ENCODE peak calls at places on chromosome 11, in four cellular contexts. R, I, V and W are unnamed samples.

GRCh38 chr11:18171377-18172000 is 1.1 kb upstream of the MRGPRX4 start:
- DNase-seq in I (peak; percentile 53), V (peak; percentile 39), R (peak; percentile 45), W (peak; percentile 53)

GRCh38 chr11:96204721-96205459 is 138.1 kb downstream of the MAML2 start:
- DNase-seq in I (no peak), V (no peak), R (no peak), W (no peak)

GRCh38 chr11:40825435-40825834 is 634.0 kb downstream of the LRRC4C start:
- DNase-seq in V (no peak), I (no peak), R (no peak), W (no peak)

GRCh38 chr11:11302565-11302964 is 50.5 kb downstream of the CSNK2A3 start:
- DNase-seq in I (no peak), R (no peak), V (no peak), W (no peak)

GRCh38 chr11:63872833-63873201 is 33.9 kb downstream of the MARK2 start:
- DNase-seq in I (no peak), R (no peak), V (no peak), W (no peak)

GRCh38 chr11:74417379-74417804 is 19.2 kb upstream of the PGM2L1 start:
- DNase-seq in I (no peak), R (no peak), V (no peak), W (no peak)

GRCh38 chr11:35727140-35727539 is 64.6 kb downstream of the TRIM44 start:
- DNase-seq in R (no peak), V (no peak), I (no peak), W (no peak)

GRCh38 chr11:123707606-123708205 is 33.8 kb downstream of the ZNF202 start:
- DNase-seq in I (peak; percentile 42), V (peak; percentile 57), R (peak; percentile 60), W (peak; percentile 71)

GRCh38 chr11:12981879-12982531 is 27.1 kb upstream of the RASSF10 start:
- DNase-seq in R (peak; percentile 12), I (peak; percentile 3), V (no peak), W (no peak)

GRCh38 chr11:82462588-82462987 is 271.1 kb downstream of the FAM181B start:
- DNase-seq in I (no peak), R (no peak), V (no peak), W (no peak)

GRCh38 chr11:46916251-46916650 is 2.1 kb downstream of the LRP4 start:
- DNase-seq in V (no peak), R (no peak), I (no peak), W (no peak)

GRCh38 chr11:74255741-74256369 is 55.6 kb downstream of the P4HA3 start:
- DNase-seq in V (peak; percentile 72), R (peak; percentile 73), I (peak; percentile 42), W (peak; percentile 50)

GRCh38 chr11:61828629-61829407 is 718 bp downstream of the FADS2 start:
- DNase-seq in I (no peak), V (no peak), R (peak; percentile 42), W (peak; percentile 64)

GRCh38 chr11:15341587-15341986 is 226.9 kb downstream of the INSC start:
- DNase-seq in R (no peak), V (no peak), I (no peak), W (no peak)

GRCh38 chr11:47553417-47553746 is 450 bp upstream of the CELF1 start:
- DNase-seq in I (no peak), V (no peak), R (no peak), W (no peak)

GRCh38 chr11:79437981-79438630 is 2.7 kb downstream of the TENM4 start:
- DNase-seq in R (no peak), I (no peak), V (no peak), W (peak; percentile 40)

GRCh38 chr11:12745787-12746186 is 71.6 kb downstream of the TEAD1 start:
- DNase-seq in V (no peak), I (no peak), R (no peak), W (no peak)

GRCh38 chr11:65915821-65916251 is 3.0 kb downstream of the C11orf68 start:
- DNase-seq in I (peak; percentile 74), V (peak; percentile 53), R (peak; percentile 94), W (no peak)

GRCh38 chr11:27563201-27563600 is 56.6 kb upstream of the LIN7C start:
- DNase-seq in I (no peak), R (no peak), V (no peak), W (no peak)

GRCh38 chr11:30131535-30131934 is 99.3 kb upstream of the FSHB start:
- DNase-seq in R (no peak), I (peak; percentile 1), V (no peak), W (no peak)

GRCh38 chr11:112834277-112834755 is 126.9 kb upstream of the NCAM1 start:
- DNase-seq in R (no peak), V (no peak), I (no peak), W (no peak)

GRCh38 chr11:34915136-34916013 is 804 bp downstream of the APIP start:
- DNase-seq in I (no peak), V (peak; percentile 13), R (no peak), W (no peak)

GRCh38 chr11:15563054-15563453 is 448.3 kb downstream of the INSC start:
- DNase-seq in R (no peak), I (no peak), V (no peak), W (no peak)

GRCh38 chr11:133950874-133951483 is 5.8 kb downstream of the IGSF9B start:
- DNase-seq in R (no peak), V (no peak), I (no peak), W (peak; percentile 42)

GRCh38 chr11:48019230-48019584 is 38.8 kb downstream of the PTPRJ start:
- DNase-seq in I (no peak), R (no peak), V (no peak), W (no peak)

GRCh38 chr11:113567867-113568266 is 92.7 kb upstream of the DRD2 start:
- DNase-seq in I (no peak), V (no peak), R (no peak), W (no peak)

GRCh38 chr11:113778111-113778910 is 1.3 kb upstream of the CLDN25 start:
- DNase-seq in I (peak; percentile 40), V (no peak), R (no peak), W (no peak)

GRCh38 chr11:95067042-95067827 is 516 bp downstream of the SRSF8 start:
- DNase-seq in I (peak; percentile 57), V (peak; percentile 71), R (peak; percentile 78), W (peak; percentile 79)

GRCh38 chr11:123217897-123218296 is 22.8 kb upstream of the CLMP start:
- DNase-seq in R (no peak), V (no peak), I (no peak), W (no peak)

GRCh38 chr11:66113132-66113856 is 43.2 kb downstream of the PACS1 start:
- DNase-seq in V (no peak), I (peak; percentile 53), R (peak; percentile 89), W (no peak)

GRCh38 chr11:86749376-86749775 is 51.0 kb upstream of the PRSS23 start:
- DNase-seq in R (peak; percentile 67), I (no peak), V (peak; percentile 26), W (peak; percentile 24)

GRCh38 chr11:86802146-86802545 is 1.8 kb downstream of the PRSS23 start:
- DNase-seq in V (no peak), R (no peak), I (no peak), W (no peak)

DNA sequence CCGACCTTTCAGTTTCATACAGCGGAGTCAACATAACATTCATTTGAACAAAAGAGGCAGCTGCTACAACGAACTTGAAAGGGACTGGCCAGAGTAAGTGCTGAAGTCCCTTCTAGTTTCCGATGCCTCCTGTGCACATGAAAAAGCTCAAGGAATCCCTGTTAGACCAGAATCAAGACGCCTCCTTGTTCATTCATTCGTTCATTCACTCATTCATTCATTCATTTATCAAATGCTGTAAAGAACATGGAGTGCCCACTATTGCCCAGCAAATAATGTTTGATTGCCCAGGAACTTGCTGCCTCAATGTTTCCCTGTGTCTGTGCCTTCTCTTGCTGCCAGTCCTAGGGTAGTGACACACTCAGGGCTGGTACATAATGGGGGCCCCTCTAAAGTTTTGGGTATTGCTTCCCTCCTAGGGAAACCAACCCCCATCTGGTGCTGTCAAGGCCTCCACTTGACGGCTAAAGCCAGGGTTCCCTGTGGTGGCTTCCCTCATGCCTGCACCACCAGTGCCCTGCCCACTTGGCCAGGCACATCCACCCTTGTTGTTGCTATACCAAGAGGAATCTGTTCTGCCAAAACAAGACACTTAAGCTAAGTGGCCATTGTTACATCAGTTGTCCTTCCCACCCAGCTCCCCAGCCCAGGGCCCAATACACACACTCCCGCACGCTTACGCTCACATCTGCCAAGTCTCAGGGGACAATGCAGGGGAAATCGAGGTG is 3.8 kb downstream of the TMPRSS13 start:
- DNase-seq in I (no peak), V (no peak), R (no peak), W (no peak)
- TF ChIP-seq NR3C1 in I (no peak), V (no peak), R (no peak), W (no peak)

DNA sequence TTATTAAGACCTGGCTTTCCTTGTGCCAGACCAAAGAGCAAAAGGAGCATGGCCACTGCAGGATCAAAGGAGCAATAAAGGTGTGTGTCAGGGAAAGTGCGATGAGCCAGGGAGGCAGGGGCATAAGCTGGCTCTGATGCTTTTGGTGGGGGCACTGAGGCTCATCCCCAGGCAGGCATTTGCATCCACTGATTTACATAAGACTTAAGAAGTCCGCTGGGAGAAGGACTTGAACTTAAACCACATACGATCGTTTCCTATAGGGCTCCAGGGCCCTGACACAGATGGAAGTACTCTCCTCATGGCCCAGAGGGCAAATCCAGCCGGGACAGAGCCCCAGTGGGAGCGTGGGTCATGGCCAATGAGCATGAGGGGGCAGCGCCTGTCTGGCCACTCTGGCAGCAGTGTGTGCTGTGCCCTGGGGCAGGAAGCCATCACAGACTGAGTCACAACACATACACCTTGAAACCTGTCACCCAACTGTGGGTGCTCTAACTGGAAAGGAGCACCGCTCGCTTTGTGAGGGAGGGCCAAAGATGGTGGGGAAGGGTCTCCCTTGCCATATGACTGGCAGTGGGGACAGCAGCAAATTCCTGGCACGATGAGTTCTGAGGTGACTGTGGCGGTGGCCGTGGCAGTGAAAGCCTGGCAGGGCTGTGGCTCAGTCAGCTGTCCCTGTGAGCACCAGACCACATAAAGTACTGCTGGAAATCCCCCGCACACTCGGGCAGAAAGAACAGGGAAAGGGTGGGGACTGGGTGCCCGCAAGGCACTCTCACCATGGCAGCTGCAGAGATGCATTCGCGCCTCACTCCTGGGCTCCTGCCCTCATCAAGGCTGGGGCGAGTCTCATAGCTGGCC is 79.4 kb upstream of the LMO1 start:
- DNase-seq in I (no peak), R (no peak), V (no peak), W (no peak)
- TF ChIP-seq CTCF in I (no peak), R (no peak), V (no peak), W (no peak)

GRCh38 chr11:124760806-124761205 is 1.3 kb downstream of the ESAM start:
- DNase-seq in V (no peak), R (no peak), I (no peak), W (no peak)
- TF ChIP-seq MAX in V (no peak), R (no peak), I (no peak), W (no peak)

DNA sequence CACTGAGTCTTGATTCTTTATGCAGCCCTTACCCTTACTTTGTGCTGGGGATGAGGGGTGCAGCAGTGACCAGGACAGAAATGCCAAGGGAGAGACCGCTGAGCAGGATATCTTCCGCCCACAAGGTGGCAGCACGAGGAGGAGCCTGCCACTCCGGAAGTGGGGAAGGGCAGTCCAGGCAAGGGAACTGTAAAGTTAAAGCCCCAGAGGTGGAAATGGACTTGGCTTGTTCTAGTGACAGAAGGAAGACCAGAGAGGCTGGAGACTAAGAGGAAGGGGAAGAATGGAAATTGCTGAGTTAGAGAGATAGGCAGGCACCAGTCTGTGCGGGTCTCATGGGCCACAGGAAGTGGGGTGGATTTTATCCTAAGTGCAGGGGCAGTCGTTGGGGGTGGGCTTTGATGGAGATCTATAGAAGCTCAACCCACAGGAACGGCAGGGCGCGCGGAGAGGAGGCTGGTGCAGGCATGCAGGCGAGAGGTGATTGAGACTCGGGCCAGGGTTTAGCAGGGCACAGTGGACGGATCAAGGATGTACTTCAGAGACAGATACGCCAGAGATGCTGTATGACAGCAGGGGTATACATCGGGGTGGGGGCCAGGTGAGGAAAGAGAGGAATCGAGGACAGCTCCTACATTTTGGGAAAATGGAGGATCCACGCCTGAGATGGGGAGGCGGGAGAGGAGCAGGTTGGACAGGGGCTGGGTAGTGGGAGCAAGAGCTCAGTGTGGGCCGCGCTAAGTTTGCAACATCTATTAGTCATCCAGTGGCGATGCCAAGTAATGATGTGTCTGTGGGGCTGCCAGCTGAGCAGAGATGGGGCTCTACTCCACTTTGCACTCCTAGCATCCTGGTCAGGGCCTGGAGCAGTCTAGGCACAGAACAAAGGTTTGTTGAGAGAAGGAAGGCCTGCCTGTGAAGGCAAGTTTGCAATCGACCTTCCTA is 3.3 kb upstream of the GRK2 start:
- DNase-seq in R (peak; percentile 79), I (peak; percentile 68), V (peak; percentile 89), W (peak; percentile 86)
- TF ChIP-seq NR3C1 in R (no peak), I (no peak), V (no peak), W (no peak)